ENCODE peak calls at places on chromosomes 16 and 17, in nine cellular contexts. M, J, L, C, U, D, R, G and I are unnamed samples.

GRCh38 chr16:1533443-1533951 is at the start of gene TMEM204:
- DNase-seq in M (no peak), G (peak; percentile 72), J (no peak), D (peak; percentile 90), L (peak; percentile 67), R (peak; percentile 46), U (peak; percentile 86), C (no peak), I (peak; percentile 54)

GRCh38 chr16:1960665-1961630 is 1.6 kb downstream of the NDUFB10 start:
- DNase-seq in L (peak; percentile 45), C (no peak), M (no peak), J (no peak), R (peak; percentile 46), G (no peak), D (no peak), U (no peak), I (peak; percentile 42)

GRCh38 chr17:78343099-78343432 is 16.8 kb downstream of the SOCS3 start:
- DNase-seq in D (peak; percentile 93), U (peak; percentile 80), C (no peak), J (no peak), L (peak; percentile 93), R (peak; percentile 39), G (peak; percentile 82), M (no peak), I (peak; percentile 97)

GRCh38 chr17:81239714-81240555 is 817 bp downstream of the NDUFAF8 start:
- DNase-seq in J (no peak), C (peak; percentile 30), R (peak; percentile 30), G (no peak), M (no peak), U (no peak), L (peak; percentile 25), D (no peak), I (no peak)

GRCh38 chr17:33520404-33521032 is 227.4 kb upstream of the ASIC2 start:
- DNase-seq in D (peak; percentile 39), G (no peak), L (peak; percentile 31), J (peak; percentile 48), U (peak; percentile 40), R (peak; percentile 58), M (peak; percentile 63), C (no peak), I (no peak)

GRCh38 chr17:17445925-17446665 is 30.7 kb upstream of the MED9 start:
- DNase-seq in L (peak; percentile 84), D (no peak), G (no peak), U (no peak), C (no peak), J (no peak), M (no peak), R (peak; percentile 66), I (peak; percentile 93)

GRCh38 chr17:47665655-47666054 is 15.9 kb downstream of the KPNB1 start:
- DNase-seq in D (no peak), J (no peak), G (no peak), L (peak; percentile 67), R (no peak), M (no peak), C (no peak), U (no peak), I (no peak)

GRCh38 chr17:81813861-81814683 is 10.1 kb downstream of the GCGR start:
- DNase-seq in J (no peak), U (no peak), M (no peak), G (no peak), L (no peak), D (no peak), R (no peak), C (no peak), I (no peak)

GRCh38 chr16:67993207-67994036 is 5.9 kb downstream of the DPEP2 start:
- DNase-seq in D (peak; percentile 89), J (no peak), G (peak; percentile 67), L (peak; percentile 74), M (peak; percentile 58), U (peak; percentile 85), R (peak; percentile 81), C (peak; percentile 75), I (peak; percentile 59)

GRCh38 chr17:75047398-75048098 is 523 bp downstream of the KCTD2 start:
- DNase-seq in C (peak; percentile 26), M (peak; percentile 40), G (peak; percentile 33), U (peak; percentile 42), L (no peak), D (peak; percentile 45), J (no peak), R (peak; percentile 37), I (no peak)

GRCh38 chr17:73820686-73821448 is 176.6 kb upstream of the SDK2 start:
- DNase-seq in J (peak; percentile 67), D (no peak), R (peak; percentile 42), C (no peak), G (no peak), M (no peak), L (peak; percentile 5), U (no peak), I (peak; percentile 0)

GRCh38 chr17:8629371-8630226 is 926 bp downstream of the MYH10 start:
- DNase-seq in M (peak; percentile 42), C (no peak), D (peak; percentile 48), G (peak; percentile 49), U (peak; percentile 40), R (peak; percentile 36), J (no peak), L (no peak), I (peak; percentile 18)

GRCh38 chr17:7218774-7219173 is 862 bp downstream of the DLG4 start:
- DNase-seq in L (no peak), R (no peak), U (no peak), C (no peak), J (no peak), G (no peak), D (no peak), M (no peak), I (no peak)

GRCh38 chr17:7216242-7217112 is 3.2 kb downstream of the DLG4 start:
- DNase-seq in D (peak; percentile 27), G (no peak), M (no peak), C (no peak), R (no peak), U (no peak), L (no peak), J (no peak), I (no peak)

GRCh38 chr17:7215652-7216139 is 3.9 kb downstream of the DLG4 start:
- DNase-seq in R (no peak), L (no peak), D (peak; percentile 39), U (no peak), G (no peak), J (no peak), C (no peak), M (no peak), I (no peak)

GRCh38 chr17:7218166-7218565 is 1.5 kb downstream of the DLG4 start:
- DNase-seq in R (no peak), U (no peak), M (no peak), L (no peak), D (peak; percentile 50), J (no peak), C (no peak), G (no peak), I (no peak)

DNA sequence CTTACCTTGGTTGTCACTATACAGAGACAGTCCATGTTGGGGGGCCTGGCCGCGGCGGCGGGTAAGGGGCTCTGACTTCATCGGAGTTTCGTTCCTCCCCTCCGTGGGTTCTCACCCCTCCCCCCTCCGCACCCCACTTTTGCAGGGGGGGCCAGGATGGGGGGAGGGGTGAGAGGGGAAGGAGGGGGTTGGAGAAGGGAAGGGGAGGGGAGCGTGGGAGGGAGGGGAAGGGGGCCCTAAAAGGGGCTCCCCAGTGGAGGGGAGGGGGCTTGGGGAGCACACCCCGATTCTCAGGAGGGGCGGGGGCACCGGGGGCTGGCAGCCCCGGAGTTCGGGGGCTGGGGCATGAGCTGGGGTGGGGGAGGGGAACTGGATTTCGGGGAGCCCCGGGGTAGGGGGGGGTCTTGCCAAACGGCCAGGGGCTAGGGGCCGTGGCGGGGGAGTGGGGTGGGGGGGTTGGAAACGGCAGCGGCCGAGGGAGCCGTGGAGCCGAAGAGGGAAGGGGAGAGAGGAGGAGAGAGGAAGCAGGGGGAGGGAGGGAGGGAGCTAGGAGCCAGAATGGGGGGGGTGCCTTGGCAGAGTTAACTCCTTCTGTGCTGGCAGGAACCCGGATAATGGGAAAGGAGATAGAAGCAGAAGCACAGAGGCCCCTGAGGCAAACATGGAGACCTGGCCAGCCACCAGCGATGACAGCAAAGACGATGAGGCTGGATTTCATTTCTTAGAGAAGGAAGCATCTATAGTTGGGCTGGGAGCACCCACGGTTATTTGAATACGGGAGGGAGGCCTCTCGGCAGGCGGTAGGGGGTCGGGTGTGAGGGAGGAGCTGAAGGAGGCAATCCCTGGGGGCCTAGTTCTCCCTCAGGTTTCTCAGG is 2.3 kb downstream of the DLG4 start:
- DNase-seq in U (peak; percentile 60), M (peak; percentile 61), C (no peak), J (no peak), G (no peak), L (peak; percentile 85), D (peak; percentile 71), R (peak; percentile 52), I (peak; percentile 81)
- H3K4me3 ChIP-seq in U (peak overlapping the region; percentile 81), M (peak overlapping the region; percentile 62), C (peak overlapping the region; percentile 37), J (peak overlapping the region; percentile 35), G (peak overlapping the region; percentile 49), L (peak overlapping the region; percentile 64), D (peak overlapping the region; percentile 56), R (no peak overlapping the region), I (peak overlapping the region; percentile 71)

GRCh38 chr17:38354466-38354865 is 2.8 kb downstream of the SOCS7 start:
- DNase-seq in R (no peak), C (no peak), M (no peak), U (no peak), L (no peak), D (no peak), J (no peak), G (no peak), I (no peak)
- H3K4me3 ChIP-seq in R (no peak overlapping the region), C (no peak overlapping the region), M (peak overlapping the region; percentile 84), U (peak overlapping the region; percentile 92), L (no peak overlapping the region), D (peak overlapping the region; percentile 9), J (no peak overlapping the region), G (peak overlapping the region; percentile 71), I (no peak overlapping the region)

GRCh38 chr16:10937068-10937859 is 5.0 kb downstream of the DEXI start:
- DNase-seq in J (no peak), R (peak; percentile 53), M (no peak), U (peak; percentile 40), G (no peak), C (no peak), L (no peak), D (peak; percentile 42), I (no peak)
- H3K4me3 ChIP-seq in J (no peak overlapping the region), R (no peak overlapping the region), M (peak overlapping the region; percentile 28), U (peak overlapping the region; percentile 93), G (peak overlapping the region; percentile 95), C (peak overlapping the region; percentile 56), L (no peak overlapping the region), D (peak overlapping the region; percentile 35), I (no peak overlapping the region)

GRCh38 chr17:48961516-48962233 is 6.7 kb downstream of the GIP start:
- DNase-seq in M (no peak), D (no peak), L (peak; percentile 52), R (no peak), J (no peak), G (no peak), C (no peak), U (no peak), I (peak; percentile 69)
- H3K4me3 ChIP-seq in M (no peak overlapping the region), D (no peak overlapping the region), L (no peak overlapping the region), R (no peak overlapping the region), J (no peak overlapping the region), G (no peak overlapping the region), C (no peak overlapping the region), U (no peak overlapping the region), I (no peak overlapping the region)

GRCh38 chr16:26816885-26817571 is 249.7 kb upstream of the C16orf82 start:
- DNase-seq in J (no peak), U (no peak), C (no peak), L (peak; percentile 89), M (no peak), D (no peak), G (no peak), R (no peak), I (peak; percentile 23)
- H3K4me3 ChIP-seq in J (no peak overlapping the region), U (no peak overlapping the region), C (no peak overlapping the region), L (no peak overlapping the region), M (no peak overlapping the region), D (no peak overlapping the region), G (no peak overlapping the region), R (no peak overlapping the region), I (no peak overlapping the region)

GRCh38 chr16:58487566-58488351 is 12.2 kb upstream of the NDRG4 start:
- DNase-seq in J (peak; percentile 82), R (peak; percentile 87), L (peak; percentile 80), M (peak; percentile 88), U (peak; percentile 88), G (peak; percentile 65), C (peak; percentile 66), D (peak; percentile 92), I (peak; percentile 73)
- H3K4me3 ChIP-seq in J (no peak overlapping the region), R (no peak overlapping the region), L (no peak overlapping the region), M (peak overlapping the region; percentile 35), U (peak overlapping the region; percentile 47), G (no peak overlapping the region), C (no peak overlapping the region), D (peak overlapping the region; percentile 38), I (no peak overlapping the region)